ENCODE peak calls at places on chromosomes 12 and 14, in eight cellular contexts. M is LNCaP clone FGC, P is ovary, W is AG04449, N is activated B cell treated with CpG ODN at 0.5 μM for 24 hours, B is mesothelial cell of epicardium, O is endodermal cell, U is dorsolateral prefrontal cortex. I is an unnamed sample.

GRCh38 chr14:79965896-79966295 is 245.4 kb downstream of the DIO2 start:
- DNase-seq in M (no peak), P (no peak), W (no peak), N (no peak), B (no peak), O (no peak), U (no peak), I (no peak)

GRCh38 chr12:49553512-49554088 is 14.3 kb downstream of the MCRS1 start:
- DNase-seq in M (peak), P (no peak), W (no peak), N (no peak), B (no peak), O (peak), U (no peak), I (no peak)

GRCh38 chr14:92310776-92311375 is 12.1 kb upstream of the SLC24A4 start:
- DNase-seq in M (no peak), P (no peak), W (no peak), N (no peak), B (no peak), O (no peak), U (no peak), I (no peak)

GRCh38 chr14:81062816-81063215 is 107.4 kb downstream of the TSHR start:
- DNase-seq in M (peak), P (no peak), W (no peak), N (no peak), B (no peak), O (peak), U (no peak), I (no peak)

GRCh38 chr12:124395284-124395752 is 100.4 kb downstream of the RFLNA start:
- DNase-seq in M (no peak), P (no peak), W (no peak), N (no peak), B (no peak), O (no peak), U (no peak), I (no peak)

GRCh38 chr14:48690349-48690748 is 895.8 kb downstream of the RPS29 start:
- DNase-seq in M (no peak), P (no peak), W (no peak), N (no peak), B (no peak), O (no peak), U (no peak), I (no peak)

GRCh38 chr12:113788020-113788856 is 177.9 kb downstream of the RBM19 start:
- DNase-seq in M (no peak), P (no peak), W (peak), N (no peak), B (no peak), O (no peak), U (no peak), I (no peak)

GRCh38 chr14:99564256-99564902 is 39.6 kb downstream of the CCDC85C start:
- DNase-seq in M (peak), P (peak), W (peak), N (no peak), B (no peak), O (no peak), U (no peak), I (no peak)

GRCh38 chr12:56713345-56713744 is 11.8 kb downstream of the NACA start:
- DNase-seq in M (no peak), P (no peak), W (no peak), N (no peak), B (no peak), O (no peak), U (no peak), I (no peak)

GRCh38 chr12:18819471-18819870 is 81.6 kb downstream of the CAPZA3 start:
- DNase-seq in M (no peak), P (no peak), W (no peak), N (no peak), B (no peak), O (no peak), U (no peak), I (no peak)

GRCh38 chr14:103594265-103594664 is 31.5 kb downstream of the COA8 start:
- DNase-seq in M (no peak), P (no peak), W (no peak), N (no peak), B (no peak), O (no peak), U (peak), I (no peak)

GRCh38 chr12:130526813-130527212 is 189.1 kb downstream of the PIWIL1 start:
- DNase-seq in M (peak), P (no peak), W (no peak), N (no peak), B (peak), O (peak), U (no peak), I (no peak)

GRCh38 chr12:78880078-78880477 is 15.5 kb downstream of the SYT1 start:
- DNase-seq in M (no peak), P (no peak), W (no peak), N (no peak), B (no peak), O (peak), U (no peak), I (no peak)

GRCh38 chr14:100440207-100440631 is 117.1 kb downstream of the SLC25A47 start:
- DNase-seq in M (peak), P (peak), W (no peak), N (no peak), B (peak), O (peak), U (peak), I (no peak)

GRCh38 chr12:70535896-70536374 is 101.3 kb downstream of the PTPRB start:
- DNase-seq in M (no peak), P (no peak), W (no peak), N (no peak), B (no peak), O (no peak), U (peak), I (no peak)

GRCh38 chr12:123634142-123634561 is 523 bp downstream of the GTF2H3 start:
- DNase-seq in M (no peak), P (no peak), W (no peak), N (no peak), B (no peak), O (peak), U (no peak), I (no peak)

GRCh38 chr14:99936056-99936455 is 129.2 kb upstream of the EVL start:
- DNase-seq in M (no peak), P (no peak), W (no peak), N (no peak), B (no peak), O (no peak), U (no peak), I (no peak)

GRCh38 chr14:61549425-61549824 is 145.9 kb upstream of the HIF1A start:
- DNase-seq in M (no peak), P (no peak), W (no peak), N (no peak), B (no peak), O (no peak), U (no peak), I (no peak)

DNA sequence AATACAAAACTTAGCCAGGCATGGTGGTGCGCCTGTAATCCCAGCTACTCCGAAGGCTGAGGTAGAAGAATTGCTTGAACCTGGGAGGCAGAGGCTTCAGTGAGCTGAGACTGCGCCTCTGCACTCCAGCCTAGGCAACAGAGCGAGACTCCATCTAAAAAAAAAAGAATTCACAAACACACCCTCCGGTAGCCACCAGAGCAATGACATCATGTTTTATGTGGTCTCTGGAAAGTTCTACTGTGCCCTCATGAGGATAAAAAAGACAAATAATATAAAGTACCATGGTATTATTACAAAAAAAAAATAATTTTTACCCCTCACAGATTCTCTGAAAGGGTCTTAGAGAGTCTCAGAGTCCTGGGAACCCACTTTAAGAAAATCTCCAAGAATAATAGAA is 81.5 kb downstream of the OSBPL8 start:
- DNase-seq in M (no peak), P (no peak), W (no peak), N (no peak), B (no peak), O (no peak), U (no peak), I (no peak)
- TF ChIP-seq CTCF in M (no peak), P (no peak), W (no peak), N (no peak), B (no peak), O (no peak), U (no peak), I (no peak)

DNA sequence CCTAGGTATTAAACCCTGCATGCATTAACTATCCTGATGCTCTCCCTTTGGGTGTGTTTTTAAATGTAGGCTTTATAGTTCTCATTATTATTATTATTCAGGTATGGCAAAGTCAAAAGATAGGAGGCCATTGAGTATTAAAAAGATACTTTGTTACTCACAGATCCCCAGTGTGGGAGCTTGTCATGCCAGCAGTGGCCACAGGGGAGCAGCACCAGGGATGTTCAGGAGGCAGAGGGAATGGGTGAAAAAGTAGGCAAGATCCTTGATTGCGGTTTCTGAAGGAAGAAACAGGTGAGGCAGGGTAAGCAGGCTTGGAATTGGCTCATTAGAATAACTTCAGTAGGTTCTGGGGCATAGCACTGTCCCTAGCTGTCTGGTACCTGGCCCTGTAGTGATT is 382.2 kb downstream of the MED13L start:
- DNase-seq in M (no peak), P (no peak), W (no peak), N (no peak), B (no peak), O (peak), U (no peak), I (no peak)
- TF ChIP-seq CTCF in M (peak), P (no peak), W (peak), N (no peak), B (peak), O (peak), U (no peak), I (no peak)

GRCh38 chr14:94291159-94291905 is 1.7 kb downstream of the SERPINA10 start:
- DNase-seq in M (no peak), P (no peak), W (no peak), N (no peak), B (no peak), O (no peak), U (no peak), I (no peak)

GRCh38 chr14:94291906-94292525 is 1.1 kb downstream of the SERPINA10 start:
- DNase-seq in M (no peak), P (no peak), W (no peak), N (no peak), B (no peak), O (no peak), U (no peak), I (no peak)

GRCh38 chr14:94292526-94292871 is 569 bp downstream of the SERPINA10 start:
- DNase-seq in M (no peak), P (no peak), W (no peak), N (no peak), B (no peak), O (no peak), U (no peak), I (no peak)

GRCh38 chr14:94288610-94289465 is 4.2 kb downstream of the SERPINA10 start:
- DNase-seq in M (no peak), P (no peak), W (no peak), N (no peak), B (no peak), O (no peak), U (no peak), I (no peak)

GRCh38 chr14:94290197-94290596 is 2.9 kb downstream of the SERPINA10 start:
- DNase-seq in M (no peak), P (no peak), W (no peak), N (no peak), B (no peak), O (no peak), U (no peak), I (no peak)
- TF ChIP-seq CTCF in M (no peak), P (no peak), W (no peak), N (no peak), B (no peak), O (no peak), U (no peak), I (no peak)

GRCh38 chr12:2140858-2141519 is 88.2 kb downstream of the CACNA1C start:
- DNase-seq in M (no peak), P (no peak), W (no peak), N (no peak), B (no peak), O (no peak), U (no peak), I (no peak)
- TF ChIP-seq CTCF in M (no peak), P (no peak), W (no peak), N (no peak), B (no peak), O (no peak), U (no peak), I (no peak)

DNA sequence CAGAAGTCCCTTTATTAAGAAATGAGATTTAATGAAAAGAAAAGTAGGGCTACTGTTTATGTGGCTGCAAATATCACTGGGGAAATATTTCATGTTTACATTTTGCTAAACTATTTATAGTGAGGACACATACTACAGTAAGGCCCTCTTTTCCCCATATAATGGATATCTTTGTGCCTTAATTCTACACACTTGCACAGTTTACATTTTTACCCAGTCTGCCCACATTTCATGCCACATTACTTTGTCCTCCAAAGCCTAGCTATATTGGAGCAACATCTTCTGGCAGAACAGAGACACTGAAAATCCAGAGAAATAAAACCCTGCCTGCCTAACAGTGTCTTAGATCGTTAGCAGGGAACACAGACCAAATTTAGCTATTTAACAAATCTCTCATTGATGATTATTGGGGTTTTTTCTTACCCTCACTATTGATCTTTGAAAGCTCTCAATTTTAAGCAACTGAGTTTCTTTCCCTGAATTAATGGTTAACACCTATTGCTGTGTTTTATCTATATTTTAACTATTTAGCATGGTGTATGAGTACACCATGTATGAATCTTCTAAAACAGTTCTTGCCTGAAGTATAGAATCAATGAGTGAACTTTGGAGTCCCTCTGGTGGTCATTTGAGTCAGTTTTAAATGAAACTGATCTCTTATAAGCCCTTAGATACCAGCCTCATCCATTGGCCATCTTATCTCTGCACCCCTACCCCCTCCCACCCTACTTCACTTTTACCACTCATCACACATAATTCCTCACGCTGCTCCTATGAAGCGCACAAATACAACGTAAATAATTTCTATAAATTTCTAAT is 170.2 kb downstream of the BCAT1 start:
- DNase-seq in M (no peak), P (no peak), W (no peak), N (no peak), B (no peak), O (no peak), U (no peak), I (no peak)
- TF ChIP-seq CTCF in M (peak), P (no peak), W (peak), N (peak), B (peak), O (peak), U (peak), I (peak)

DNA sequence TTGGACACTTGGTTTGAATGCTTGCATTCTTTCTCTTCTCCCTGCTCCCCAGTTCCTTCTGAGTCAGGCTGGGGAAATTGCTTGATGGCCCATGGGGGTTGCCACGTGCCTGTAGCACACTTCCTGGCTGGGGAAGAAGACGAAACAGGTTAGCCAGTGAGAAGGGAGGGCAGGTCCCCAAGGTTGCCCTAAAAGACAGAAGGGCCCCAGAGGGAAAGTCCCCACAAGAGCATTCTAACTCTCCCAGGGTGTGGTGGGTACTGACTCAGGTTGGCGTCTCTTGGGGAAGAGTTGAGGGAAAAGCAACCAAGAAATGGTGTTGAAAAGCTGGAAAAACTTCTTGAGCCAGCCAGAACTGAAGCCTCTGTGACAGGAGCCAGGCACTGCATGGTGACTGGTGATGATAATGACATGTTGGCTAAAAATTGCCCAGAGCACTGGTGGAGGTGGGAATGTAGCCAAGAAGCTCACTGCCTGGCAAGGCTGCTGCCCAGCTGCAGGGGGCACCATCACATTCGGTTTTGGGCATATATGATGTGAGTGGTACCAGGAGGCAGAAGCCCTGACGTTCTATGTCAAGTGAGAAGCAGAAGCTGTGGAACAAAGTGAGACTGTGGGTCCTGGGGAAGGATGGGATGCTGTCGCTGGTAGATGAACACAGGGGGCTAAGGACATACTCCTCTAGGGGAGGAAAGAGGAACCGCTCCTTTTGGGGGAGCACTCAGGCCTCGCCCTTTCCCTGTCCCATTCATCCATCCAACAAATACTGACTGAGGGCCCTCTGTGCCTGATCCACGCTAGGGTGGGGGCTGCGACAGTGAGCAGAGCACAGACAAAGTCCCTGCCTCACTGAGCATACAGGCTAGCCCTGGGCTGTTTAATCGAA is 8.1 kb upstream of the RABGGTA start:
- DNase-seq in M (no peak), P (no peak), W (no peak), N (peak), B (no peak), O (no peak), U (no peak), I (no peak)
- TF ChIP-seq CTCF in M (peak), P (no peak), W (no peak), N (no peak), B (no peak), O (peak), U (peak), I (no peak)

GRCh38 chr12:52391618-52392002 is 6.2 kb upstream of the KRT84 start:
- DNase-seq in M (no peak), P (no peak), W (no peak), N (no peak), B (no peak), O (no peak), U (peak), I (no peak)

GRCh38 chr12:52392465-52393007 is 7.1 kb upstream of the KRT84 start:
- DNase-seq in M (no peak), P (no peak), W (no peak), N (no peak), B (no peak), O (no peak), U (no peak), I (no peak)

GRCh38 chr12:52389313-52390207 is 4.1 kb upstream of the KRT84 start:
- DNase-seq in M (no peak), P (no peak), W (no peak), N (no peak), B (no peak), O (peak), U (peak), I (no peak)

GRCh38 chr12:52387859-52388258 is 2.4 kb upstream of the KRT84 start:
- DNase-seq in M (no peak), P (no peak), W (no peak), N (no peak), B (no peak), O (no peak), U (no peak), I (no peak)

GRCh38 chr12:52390739-52391617 is 5.5 kb upstream of the KRT84 start:
- DNase-seq in M (no peak), P (no peak), W (no peak), N (no peak), B (no peak), O (peak), U (no peak), I (no peak)
- TF ChIP-seq CTCF in M (peak), P (no peak), W (peak), N (no peak), B (peak), O (peak), U (peak), I (no peak)

GRCh38 chr14:30990766-30991165 is 34.7 kb upstream of the AP4S1 start:
- DNase-seq in M (no peak), P (no peak), W (no peak), N (no peak), B (no peak), O (no peak), U (no peak), I (no peak)
- TF ChIP-seq CTCF in M (no peak), P (no peak), W (no peak), N (no peak), B (no peak), O (no peak), U (no peak), I (no peak)

GRCh38 chr12:40917561-40917960 is 225.3 kb downstream of the CNTN1 start:
- DNase-seq in M (no peak), P (no peak), W (no peak), N (no peak), B (no peak), O (no peak), U (no peak), I (no peak)

DNA sequence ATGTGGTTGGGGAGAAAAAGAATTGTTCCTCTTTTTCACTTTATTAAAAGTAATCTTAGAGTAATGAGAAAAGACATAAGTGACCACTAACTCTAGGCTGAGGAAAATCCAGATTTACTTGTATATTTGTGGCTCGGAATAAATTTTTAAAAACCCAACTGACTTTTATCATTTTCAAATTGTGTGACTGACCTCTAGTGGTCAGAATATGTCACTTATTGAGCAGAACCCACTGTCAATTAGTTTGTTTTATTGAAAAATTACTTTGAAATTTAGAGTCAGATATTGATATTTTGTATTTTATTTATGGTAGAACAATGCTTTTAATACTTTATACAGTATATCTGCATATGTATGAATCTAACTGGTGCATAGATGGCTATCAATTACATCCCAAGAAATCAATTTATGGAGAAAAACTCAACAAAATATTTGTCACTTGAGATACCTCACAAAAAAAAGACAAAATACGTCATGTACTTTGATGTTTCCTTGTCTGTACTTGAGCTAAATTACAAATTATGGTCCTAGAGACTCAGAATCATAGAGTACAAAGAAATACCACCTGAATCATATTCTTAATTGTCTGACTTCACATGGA is 229.4 kb downstream of the CNTN1 start:
- DNase-seq in M (no peak), P (no peak), W (no peak), N (no peak), B (no peak), O (no peak), U (no peak), I (no peak)
- TF ChIP-seq CTCF in M (peak), P (peak), W (peak), N (peak), B (peak), O (peak), U (peak), I (peak)

GRCh38 chr14:96097752-96098151 is 58.6 kb downstream of the C14orf132 start:
- DNase-seq in M (no peak), P (no peak), W (no peak), N (no peak), B (no peak), O (peak), U (no peak), I (no peak)
- TF ChIP-seq CTCF in M (no peak), P (no peak), W (no peak), N (no peak), B (no peak), O (no peak), U (no peak), I (no peak)

I was measured in natural killer cell.